ENCODE peak calls at places on chromosome 22, in seven cellular contexts. S is HCT116, Z is HepG2, L is GM12878, I is K562, Q is H1, A is SK-N-SH. T is an unnamed sample.

GRCh38 chr22:35377735-35378134 is 3.2 kb upstream of the HMOX1 start:
- DNase-seq in S (no peak), Q (no peak), Z (no peak), A (no peak), I (no peak), L (no peak), T (no peak)

GRCh38 chr22:39992088-39992826 is 2.5 kb upstream of the FAM83F start:
- DNase-seq in Q (no peak), A (no peak), Z (no peak), S (no peak), L (no peak), I (no peak), T (no peak)

GRCh38 chr22:37533995-37534394 is 14.8 kb upstream of the CARD10 start:
- DNase-seq in Z (no peak), A (no peak), S (peak), L (peak), Q (no peak), I (peak), T (no peak)

GRCh38 chr22:39081557-39081956 is 4.5 kb downstream of the APOBEC3G start:
- DNase-seq in S (no peak), A (no peak), L (no peak), Z (no peak), Q (no peak), I (no peak), T (no peak)

GRCh38 chr22:22802346-22802970 is 85.2 kb upstream of the IGLL5 start:
- DNase-seq in A (no peak), Z (no peak), Q (peak), I (peak), S (no peak), L (no peak), T (no peak)

GRCh38 chr22:22753526-22754267 is 109.3 kb downstream of the GGTLC2 start:
- DNase-seq in L (no peak), I (peak), Z (peak), A (peak), Q (peak), S (peak), T (peak)

GRCh38 chr22:19687561-19688300 is 26.6 kb upstream of the SEPTIN5 start:
- DNase-seq in Z (no peak), A (no peak), S (no peak), L (no peak), Q (no peak), I (peak), T (no peak)

GRCh38 chr22:38313384-38313955 is 3.8 kb downstream of the CSNK1E start:
- DNase-seq in L (peak), Q (no peak), A (no peak), I (no peak), S (no peak), Z (no peak), T (no peak)

GRCh38 chr22:38467438-38467903 is 425 bp upstream of the KDELR3 start:
- DNase-seq in I (peak), L (no peak), A (no peak), Z (no peak), Q (no peak), S (no peak), T (no peak)

GRCh38 chr22:22932512-22932941 is 44.9 kb downstream of the IGLL5 start:
- DNase-seq in Q (no peak), Z (no peak), I (no peak), A (no peak), L (no peak), S (no peak), T (no peak)

GRCh38 chr22:23216331-23217170 is 36.2 kb downstream of the BCR start:
- DNase-seq in I (no peak), Z (peak), L (no peak), S (no peak), Q (no peak), A (no peak), T (no peak)

GRCh38 chr22:21839765-21840140 is 27.7 kb downstream of the MAPK1 start:
- DNase-seq in A (no peak), L (no peak), Q (no peak), Z (no peak), S (no peak), I (no peak), T (no peak)

GRCh38 chr22:29152381-29153138 is 53.1 kb upstream of the EMID1 start:
- DNase-seq in A (no peak), Q (no peak), I (peak), L (no peak), Z (no peak), S (no peak), T (no peak)
- TF ChIP-seq JUND in A (no peak), Q (no peak), I (no peak), L (no peak), Z (no peak), S (no peak), T (no peak)

GRCh38 chr22:31212783-31213626 is 907 bp downstream of the LIMK2 start:
- DNase-seq in Q (peak), A (peak), I (peak), Z (no peak), L (no peak), S (no peak), T (no peak)

GRCh38 chr22:31211862-31212730 is at the start of gene LIMK2:
- DNase-seq in Z (peak), A (peak), L (peak), I (peak), S (peak), Q (peak), T (peak)

GRCh38 chr22:31206896-31207687 is 5.0 kb upstream of the LIMK2 start:
- DNase-seq in Q (no peak), L (no peak), I (no peak), A (no peak), Z (no peak), S (no peak), T (peak)

GRCh38 chr22:31211504-31211861 is 615 bp upstream of the LIMK2 start:
- DNase-seq in Z (no peak), L (no peak), Q (no peak), I (no peak), A (no peak), S (no peak), T (no peak)

GRCh38 chr22:31210830-31211503 is 1.1 kb upstream of the LIMK2 start:
- DNase-seq in L (no peak), I (no peak), Q (no peak), S (no peak), Z (peak), A (no peak), T (no peak)
- TF ChIP-seq JUND in L (no peak), I (no peak), Q (no peak), S (no peak), Z (no peak), A (no peak), T (no peak)

GRCh38 chr22:44526431-44527115 is 28.5 kb upstream of the RTL6 start:
- DNase-seq in Z (no peak), S (no peak), I (no peak), Q (peak), A (peak), L (no peak), T (no peak)

GRCh38 chr22:44524806-44525205 is 26.8 kb upstream of the RTL6 start:
- DNase-seq in Z (no peak), S (no peak), Q (no peak), I (no peak), A (no peak), L (no peak), T (no peak)

GRCh38 chr22:44525872-44526271 is 27.8 kb upstream of the RTL6 start:
- DNase-seq in I (no peak), S (no peak), Z (no peak), L (no peak), A (no peak), Q (no peak), T (no peak)

GRCh38 chr22:44522526-44523170 is 24.6 kb upstream of the RTL6 start:
- DNase-seq in Z (no peak), Q (peak), A (no peak), L (no peak), S (no peak), I (no peak), T (no peak)

DNA sequence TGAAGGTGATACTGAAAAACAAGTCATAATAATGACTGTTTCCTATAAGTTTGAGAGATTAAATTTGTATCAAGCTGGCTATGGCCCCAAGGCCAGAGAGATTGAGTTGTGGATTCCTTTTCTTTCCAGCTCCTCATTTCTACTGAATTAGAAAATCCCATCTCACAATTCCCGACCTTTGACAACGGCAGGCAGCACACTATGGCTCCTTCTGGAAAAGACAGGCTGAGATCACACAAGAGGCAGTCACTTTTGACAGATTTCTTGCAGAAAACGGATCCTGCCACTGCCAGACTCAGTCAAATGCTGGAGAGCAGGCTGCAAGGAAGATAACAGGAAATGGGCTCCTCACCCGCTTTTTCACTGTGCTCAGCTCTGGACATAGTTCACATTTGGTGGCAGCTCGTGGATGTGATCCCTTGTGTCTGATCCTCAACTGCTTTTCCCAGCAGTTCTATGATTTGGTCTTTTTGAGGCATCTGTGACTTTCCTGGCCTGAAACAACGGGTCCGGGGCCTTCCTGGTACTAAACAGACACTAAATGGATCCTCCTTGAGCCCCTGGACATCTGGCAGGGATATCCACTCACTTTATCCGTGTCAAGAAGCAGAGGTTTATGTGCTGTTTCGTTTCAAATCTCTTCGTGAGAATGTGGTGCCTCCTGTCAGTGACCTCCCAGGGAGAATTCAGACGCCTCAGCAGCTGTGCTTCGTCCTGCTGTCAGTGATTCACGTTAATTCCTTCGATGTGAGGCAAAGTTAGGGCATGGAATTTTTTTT is 26.1 kb upstream of the RTL6 start:
- DNase-seq in Q (peak), S (no peak), I (no peak), Z (no peak), A (no peak), L (no peak), T (no peak)
- TF ChIP-seq JUND in Q (no peak), S (no peak), I (no peak), Z (no peak), A (peak), L (no peak), T (no peak)

GRCh38 chr22:33400891-33401290 is 342.7 kb upstream of the SYN3 start:
- DNase-seq in Z (no peak), S (no peak), L (no peak), Q (no peak), I (no peak), A (no peak), T (no peak)
- TF ChIP-seq JUND in Z (no peak), S (no peak), L (no peak), Q (no peak), I (no peak), A (no peak), T (no peak)

GRCh38 chr22:29331658-29332300 is 16.3 kb upstream of the RASL10A start:
- DNase-seq in S (no peak), I (no peak), A (peak), Z (no peak), Q (no peak), L (no peak), T (no peak)

GRCh38 chr22:29329581-29329980 is 14.1 kb upstream of the RASL10A start:
- DNase-seq in A (no peak), Q (no peak), I (no peak), Z (no peak), S (no peak), L (no peak), T (no peak)

GRCh38 chr22:29330753-29331152 is 15.3 kb upstream of the RASL10A start:
- DNase-seq in Z (no peak), L (no peak), S (no peak), I (no peak), A (no peak), Q (no peak), T (no peak)

GRCh38 chr22:29330291-29330690 is 14.8 kb upstream of the RASL10A start:
- DNase-seq in A (no peak), Z (no peak), Q (no peak), S (no peak), L (no peak), I (no peak), T (no peak)

DNA sequence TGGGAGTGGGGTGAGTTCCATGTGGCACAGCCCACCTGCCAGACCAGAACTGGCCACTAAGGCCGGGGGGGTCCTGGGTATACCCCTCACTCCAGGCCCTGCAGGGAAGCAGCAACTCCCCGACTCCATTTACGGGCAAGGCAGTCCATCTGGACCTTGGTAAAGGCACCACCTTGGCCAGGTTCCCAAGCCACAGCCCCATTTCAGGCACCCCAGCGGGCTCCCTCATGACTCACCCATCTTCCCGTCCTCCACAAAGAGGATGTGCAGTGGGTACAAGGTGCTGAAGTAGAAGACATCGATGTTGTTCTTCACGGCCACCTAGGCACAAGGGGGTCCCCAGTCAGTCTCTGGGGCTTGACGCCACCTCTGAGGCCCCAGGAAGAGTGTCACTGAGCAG is 15.7 kb upstream of the RASL10A start:
- DNase-seq in I (no peak), Q (no peak), A (no peak), Z (no peak), L (no peak), S (no peak), T (no peak)
- TF ChIP-seq JUND in I (no peak), Q (no peak), A (no peak), Z (no peak), L (no peak), S (no peak), T (no peak)

DNA sequence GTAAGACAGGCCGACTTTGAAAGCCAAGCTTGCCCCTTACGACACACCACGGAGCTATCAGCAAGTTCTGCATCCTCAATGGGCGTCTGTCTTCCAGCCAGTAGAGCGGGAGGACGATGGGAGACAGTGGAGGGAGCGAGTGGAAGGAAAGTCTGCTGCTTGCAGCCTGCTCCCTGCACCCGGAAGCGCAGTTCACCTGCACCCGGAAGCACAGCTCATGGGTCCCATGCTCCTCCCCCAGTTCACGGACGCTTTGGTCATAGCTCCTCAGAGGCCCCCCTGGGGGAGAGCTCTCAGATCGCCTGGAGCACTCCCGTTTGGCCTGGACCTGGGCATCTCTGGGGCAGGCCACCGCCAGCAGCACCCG is 51.3 kb downstream of the FBLN1 start:
- DNase-seq in S (no peak), Z (no peak), L (no peak), A (peak), I (no peak), Q (no peak), T (peak)
- TF ChIP-seq JUND in S (no peak), Z (no peak), L (no peak), A (no peak), I (no peak), Q (no peak), T (no peak)